ENCODE peak calls at places on chromosome 14, in five cellular contexts. T is right atrium auricular region; W is pancreas; M is psoas muscle; Z is CD8-positive, alpha-beta T cell. P is an unnamed sample.

GRCh38 chr14:67191768-67192290 is 2.6 kb downstream of the GARIN2 start:
- DNase-seq in T (no peak), M (no peak), W (no peak), Z (no peak), P (no peak)

GRCh38 chr14:45838597-45838996 is 585.6 kb upstream of the MIS18BP1 start:
- DNase-seq in Z (no peak), M (no peak), T (no peak), W (no peak), P (peak; percentile 4)

GRCh38 chr14:80211143-80212024 is at the start of gene DIO2:
- DNase-seq in M (peak; percentile 60), Z (no peak), W (peak; percentile 19), T (no peak), P (no peak)

GRCh38 chr14:76953196-76953945 is 75.1 kb downstream of the IRF2BPL start:
- DNase-seq in W (peak; percentile 75), T (peak; percentile 79), M (peak; percentile 88), Z (peak; percentile 33), P (peak; percentile 39)

GRCh38 chr14:98244966-98245569 is 1026.9 kb downstream of the BCL11B start:
- DNase-seq in T (no peak), W (no peak), Z (no peak), M (no peak), P (no peak)

GRCh38 chr14:61260939-61261776 is 20.0 kb downstream of the TMEM30B start:
- DNase-seq in T (no peak), M (no peak), W (no peak), Z (no peak), P (no peak)

GRCh38 chr14:23800811-23801210 is 152.8 kb upstream of the DHRS4 start:
- DNase-seq in W (no peak), Z (no peak), M (no peak), T (no peak), P (no peak)

GRCh38 chr14:44970907-44971306 is 8.9 kb downstream of the TOGARAM1 start:
- DNase-seq in W (no peak), M (no peak), Z (no peak), T (no peak), P (no peak)

GRCh38 chr14:75042040-75042439 is 9.2 kb downstream of the MLH3 start:
- DNase-seq in M (no peak), W (no peak), T (no peak), Z (no peak), P (no peak)

GRCh38 chr14:61501714-61502458 is 180.5 kb downstream of the PRKCH start:
- DNase-seq in W (no peak), T (no peak), M (no peak), Z (no peak), P (no peak)

GRCh38 chr14:105201928-105202513 is 20.9 kb upstream of the NUDT14 start:
- DNase-seq in M (no peak), Z (no peak), W (no peak), T (no peak), P (no peak)

GRCh38 chr14:61933021-61933420 is 170.8 kb downstream of the SNAPC1 start:
- DNase-seq in W (no peak), M (no peak), Z (no peak), T (no peak), P (no peak)

GRCh38 chr14:99166506-99166905 is 105.5 kb downstream of the BCL11B start:
- DNase-seq in T (no peak), W (no peak), Z (no peak), M (no peak), P (no peak)

GRCh38 chr14:29028973-29029582 is 262.5 kb downstream of the FOXG1 start:
- DNase-seq in M (no peak), W (peak; percentile 37), T (no peak), Z (no peak), P (no peak)

GRCh38 chr14:78967111-78967809 is 797.1 kb downstream of the NRXN3 start:
- DNase-seq in W (no peak), M (no peak), T (no peak), Z (no peak), P (no peak)

GRCh38 chr14:51849095-51849494 is 11.3 kb upstream of the GNG2 start:
- DNase-seq in M (no peak), W (no peak), Z (no peak), T (no peak), P (peak; percentile 55)

GRCh38 chr14:85313801-85314207 is 216.1 kb upstream of the FLRT2 start:
- DNase-seq in T (no peak), W (no peak), M (no peak), Z (no peak), P (no peak)

GRCh38 chr14:47715330-47715729 is 39.9 kb upstream of the MDGA2 start:
- DNase-seq in Z (no peak), M (no peak), T (no peak), W (no peak), P (no peak)

GRCh38 chr14:46325157-46325556 is 326.4 kb downstream of the RPL10L start:
- DNase-seq in Z (no peak), M (no peak), T (no peak), W (no peak), P (no peak)

GRCh38 chr14:34693228-34693939 is 21.0 kb downstream of the CFL2 start:
- DNase-seq in T (no peak), W (peak; percentile 47), M (peak; percentile 59), Z (no peak), P (no peak)

GRCh38 chr14:35367056-35367372 is 37.5 kb downstream of the NFKBIA start:
- DNase-seq in W (no peak), Z (no peak), M (no peak), T (no peak), P (no peak)

GRCh38 chr14:81348086-81348485 is 52.0 kb downstream of the STON2 start:
- DNase-seq in T (no peak), Z (no peak), M (no peak), W (no peak), P (no peak)

GRCh38 chr14:44847910-44848309 is 113.8 kb downstream of the KLHL28 start:
- DNase-seq in W (no peak), Z (no peak), M (no peak), T (no peak), P (peak; percentile 43)

GRCh38 chr14:54225457-54225856 is 171.3 kb upstream of the CDKN3 start:
- DNase-seq in M (no peak), Z (no peak), W (no peak), T (no peak), P (no peak)

GRCh38 chr14:55556929-55557623 is 22.9 kb upstream of the KTN1 start:
- DNase-seq in Z (no peak), M (peak; percentile 93), W (peak; percentile 80), T (peak; percentile 67), P (peak; percentile 95)

GRCh38 chr14:53741379-53742225 is 215.0 kb downstream of the BMP4 start:
- DNase-seq in Z (no peak), W (no peak), T (no peak), M (no peak), P (no peak)

GRCh38 chr14:50225067-50225973 is 6.1 kb downstream of the SOS2 start:
- DNase-seq in W (no peak), T (no peak), M (no peak), Z (no peak), P (peak; percentile 11)

GRCh38 chr14:74852922-74853530 is 22.9 kb downstream of the PROX2 start:
- DNase-seq in M (no peak), W (no peak), T (no peak), Z (no peak), P (no peak)

GRCh38 chr14:76742961-76743360 is 18.3 kb upstream of the VASH1 start:
- DNase-seq in W (no peak), T (no peak), Z (no peak), M (no peak), P (no peak)

GRCh38 chr14:20386276-20386855 is 26.9 kb downstream of the TEP1 start:
- DNase-seq in Z (no peak), W (no peak), M (no peak), T (no peak), P (no peak)

GRCh38 chr14:74712499-74713394 is at the start of the genes AREL1 and FCF1:
- DNase-seq in W (peak; percentile 84), Z (peak; percentile 74), M (peak; percentile 86), T (peak; percentile 91), P (peak; percentile 56)

GRCh38 chr14:22320353-22320733 is 268.7 kb downstream of the DAD1 start:
- DNase-seq in T (no peak), M (no peak), Z (no peak), W (no peak), P (no peak)

GRCh38 chr14:69241577-69241976 is 18.4 kb upstream of the GALNT16 start:
- DNase-seq in W (no peak), M (no peak), T (no peak), Z (no peak), P (no peak)
- TF ChIP-seq CTCF in W (no peak), M (no peak), T (no peak), Z (no peak), P (no peak)

GRCh38 chr14:39426605-39427004 is 5.6 kb downstream of the FBXO33 start:
- DNase-seq in T (no peak), M (no peak), W (no peak), Z (no peak), P (no peak)
- H3K4me1 ChIP-seq in T (no peaks in the 10 kb centered on the region), M (peaks cover 42% of the 10 kb centered on the region), W (peaks cover 23% of the 10 kb centered on the region), Z (peaks cover 64% of the 10 kb centered on the region), P (peaks cover 8% of the 10 kb centered on the region)

DNA sequence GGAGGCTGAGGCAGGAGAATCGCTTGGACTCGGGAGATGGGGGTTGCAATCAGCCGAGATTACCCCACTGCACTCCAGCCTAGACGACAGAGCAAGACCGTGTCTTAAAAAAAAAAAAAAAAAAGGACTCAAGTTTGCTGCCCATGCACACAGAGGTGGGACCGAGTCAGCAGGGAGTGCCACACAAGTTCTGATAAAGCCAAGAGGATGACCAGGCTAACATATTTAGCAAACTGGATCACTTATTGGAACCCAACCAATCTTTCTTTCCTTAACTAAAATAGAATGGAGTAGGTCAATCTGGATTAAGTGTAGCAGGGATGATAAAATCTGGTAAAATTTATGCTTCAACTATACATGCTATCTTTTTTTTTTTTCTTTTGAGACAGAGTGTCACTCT is 190.4 kb upstream of the FOXN3 start:
- DNase-seq in T (no peak), Z (no peak), M (no peak), W (no peak), P (no peak)
- TF ChIP-seq CTCF in T (no peak), Z (no peak), M (no peak), W (no peak), P (no peak)

GRCh38 chr14:101534198-101534597 is 27.1 kb upstream of the DIO3 start:
- DNase-seq in Z (no peak), T (no peak), W (no peak), M (no peak), P (no peak)

GRCh38 chr14:101527987-101528386 is 33.3 kb upstream of the DIO3 start:
- DNase-seq in Z (no peak), T (no peak), W (no peak), M (no peak), P (no peak)

GRCh38 chr14:101525646-101526527 is 35.4 kb upstream of the DIO3 start:
- DNase-seq in M (no peak), T (no peak), Z (no peak), W (no peak), P (no peak)

DNA sequence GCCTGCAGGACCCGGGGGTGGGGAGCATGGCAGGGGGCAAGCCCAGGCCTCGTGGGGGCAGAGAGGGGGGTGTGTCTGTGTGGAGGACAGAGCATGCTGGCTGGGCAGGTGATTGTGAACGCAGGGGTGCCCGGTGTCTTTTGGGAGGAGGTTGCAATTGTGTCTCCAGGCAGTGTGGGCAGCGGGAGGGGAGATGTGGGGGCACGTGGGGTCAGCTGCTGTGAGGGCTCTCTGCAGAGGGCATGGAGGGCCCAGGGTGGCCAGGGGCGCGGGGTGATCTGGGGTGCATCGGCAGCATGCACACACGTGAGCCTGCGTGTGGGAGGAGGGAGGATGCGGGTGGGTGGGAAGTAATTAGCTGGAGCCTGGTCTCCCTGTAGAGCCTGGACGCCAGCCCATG is 32.2 kb upstream of the DIO3 start:
- DNase-seq in Z (no peak), M (no peak), T (no peak), W (no peak), P (no peak)
- H3K4me1 ChIP-seq in Z (peaks cover 3% of the 10 kb centered on the region), M (no peaks in the 10 kb centered on the region), T (no peaks in the 10 kb centered on the region), W (no peaks in the 10 kb centered on the region), P (no peaks in the 10 kb centered on the region)